ENCODE peak calls at places on chromosome 22, in eight cellular contexts. R, W, M, I, H, U, N and Q are unnamed samples. For H3K4me1, the result is how much of the 10 kb centered on the place peaks cover.

GRCh38 chr22:17845790-17846189 is 71.5 kb upstream of the BID start:
- DNase-seq in N (no peak), I (no peak), M (no peak), R (no peak), U (no peak), H (no peak), W (no peak), Q (no peak)

GRCh38 chr22:27060188-27060587 is 402.8 kb downstream of the MIAT start:
- DNase-seq in W (no peak), I (no peak), N (no peak), H (no peak), R (no peak), M (no peak), U (no peak), Q (no peak)

GRCh38 chr22:19800761-19801244 is 40.2 kb downstream of the TBX1 start:
- DNase-seq in H (no peak), N (peak), M (no peak), R (peak), U (peak), I (no peak), W (no peak), Q (no peak)

GRCh38 chr22:22110548-22111266 is 128.1 kb upstream of the TOP3B start:
- DNase-seq in R (peak), W (peak), U (no peak), H (no peak), M (peak), I (no peak), N (peak), Q (no peak)

GRCh38 chr22:27840436-27840835 is 38.9 kb upstream of the MN1 start:
- DNase-seq in N (no peak), U (peak), M (no peak), R (peak), W (no peak), I (no peak), H (no peak), Q (no peak)

GRCh38 chr22:37655252-37655563 is 3.3 kb upstream of the PDXP start:
- DNase-seq in N (no peak), U (no peak), R (no peak), W (no peak), I (no peak), M (no peak), H (no peak), Q (no peak)

GRCh38 chr22:28989912-28990311 is 71.7 kb downstream of the C22orf31 start:
- DNase-seq in H (no peak), I (no peak), W (no peak), N (no peak), U (no peak), R (no peak), M (no peak), Q (no peak)

GRCh38 chr22:17972385-17973181 is 51.8 kb downstream of the MICAL3 start:
- DNase-seq in H (no peak), R (no peak), W (peak), U (no peak), N (peak), M (no peak), I (no peak), Q (no peak)

GRCh38 chr22:27771637-27772369 is 29.8 kb downstream of the MN1 start:
- DNase-seq in U (no peak), W (no peak), R (no peak), M (no peak), H (no peak), N (no peak), I (no peak), Q (no peak)

GRCh38 chr22:18133452-18133851 is 16.5 kb upstream of the USP18 start:
- DNase-seq in W (no peak), H (peak), M (no peak), R (peak), I (no peak), N (no peak), U (no peak), Q (peak)

GRCh38 chr22:43643362-43643761 is 168.7 kb downstream of the EFCAB6 start:
- DNase-seq in I (no peak), R (no peak), H (no peak), U (no peak), N (no peak), W (no peak), M (no peak), Q (peak)

DNA sequence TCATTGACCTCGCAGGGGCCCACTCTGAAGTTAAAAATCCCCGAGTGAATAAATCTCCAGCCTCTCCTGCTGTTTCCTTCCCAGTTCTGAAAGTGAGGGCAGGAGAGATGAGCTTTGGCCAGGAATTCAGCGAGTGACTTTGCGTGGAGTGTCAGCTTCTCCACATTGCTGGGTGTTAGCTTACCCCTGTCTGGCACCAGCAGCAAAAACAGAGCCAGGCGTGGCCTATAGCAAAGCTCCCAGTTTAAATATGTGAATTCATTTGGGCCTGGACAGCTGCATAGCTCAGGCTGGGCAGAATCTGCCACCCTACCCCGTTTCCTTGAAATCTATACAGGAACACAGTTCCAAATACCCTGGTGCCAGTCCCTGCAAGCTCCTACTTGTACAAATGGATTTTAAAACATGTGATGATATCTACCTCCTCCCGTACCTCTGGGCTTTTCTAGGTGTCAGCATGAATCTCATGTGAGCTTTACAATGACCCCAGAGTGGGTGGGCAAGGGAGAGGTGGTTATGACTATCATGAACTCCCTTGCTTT is 25.6 kb downstream of the TIMP3 start:
- DNase-seq in W (no peak), M (no peak), H (no peak), U (peak), N (no peak), I (peak), R (no peak), Q (no peak)
- H3K4me1 ChIP-seq in W (under half), M (under half), H (half or more), U (half or more), N (under half), I (under half), R (under half), Q (under half)

DNA sequence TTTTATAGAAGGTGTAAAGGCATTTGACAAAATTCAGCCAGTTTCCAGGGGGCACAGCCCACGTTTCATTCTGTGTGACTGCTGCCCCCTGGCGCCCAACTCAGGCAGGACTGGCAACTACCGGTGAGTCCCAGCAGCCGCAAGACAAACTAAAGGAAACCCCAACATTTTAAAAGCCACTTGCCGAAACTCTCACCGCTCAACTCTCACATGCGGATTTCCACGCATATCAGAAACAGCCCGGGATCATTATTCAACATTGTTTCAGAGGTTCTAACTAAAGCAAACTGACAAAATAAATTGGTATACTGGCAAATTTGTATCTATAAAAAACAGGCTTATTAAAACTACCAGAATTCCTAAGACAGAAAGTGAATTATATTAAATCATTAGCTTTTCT is 48.2 kb downstream of the MORC2 start:
- DNase-seq in W (peak), N (peak), R (peak), H (peak), I (peak), U (peak), M (peak), Q (peak)
- H3K4me3 ChIP-seq in W (no peak), N (no peak), R (no peak), H (no peak), I (no peak), U (no peak), M (no peak), Q (no peak)

DNA sequence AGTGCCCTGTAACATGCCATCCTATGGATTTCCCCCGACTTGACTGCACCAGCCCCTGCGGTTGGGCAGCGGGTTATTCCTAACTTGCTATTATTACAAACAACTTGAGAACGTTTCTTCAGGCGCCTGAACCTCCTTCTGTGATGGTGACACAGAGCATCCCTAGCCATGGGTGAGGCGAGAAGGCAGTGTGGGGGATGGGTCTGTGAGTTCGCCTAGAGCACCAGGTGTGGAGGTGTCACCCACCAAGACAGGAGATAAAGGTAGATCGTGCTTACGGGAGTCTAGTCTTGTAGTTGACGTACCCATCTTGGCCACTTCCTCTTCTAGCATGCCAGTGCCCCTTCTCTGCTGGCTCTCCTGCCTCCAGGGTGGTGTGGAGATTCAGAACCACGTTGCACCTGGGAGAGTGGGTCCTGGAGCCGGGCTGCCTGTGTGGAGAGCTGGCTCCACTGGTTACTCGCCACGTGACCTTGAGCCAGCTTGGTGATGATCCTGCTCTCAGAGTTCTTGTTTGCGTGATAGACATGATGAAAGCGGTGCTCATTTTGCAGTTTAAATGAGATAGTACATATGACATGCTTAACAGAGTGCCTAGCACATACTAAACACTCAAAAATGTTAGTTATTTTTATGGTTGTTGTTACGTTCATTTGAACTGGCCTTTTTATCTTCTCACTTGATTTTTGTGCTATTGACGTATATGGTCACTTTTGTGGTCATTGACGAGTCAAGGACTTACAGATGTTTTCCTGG is 37.8 kb downstream of the TBC1D22A start:
- DNase-seq in M (no peak), N (no peak), H (no peak), I (no peak), U (peak), W (no peak), R (no peak), Q (peak)
- TF ChIP-seq POLR2A in M (no peak), N (no peak), H (no peak), I (no peak), U (no peak), W (no peak), R (no peak), Q (no peak)

GRCh38 chr22:24775769-24776492 is 1.4 kb upstream of the PIWIL3 start:
- DNase-seq in R (no peak), M (no peak), W (no peak), I (peak), H (no peak), N (peak), U (no peak), Q (no peak)
- H3K4me1 ChIP-seq in R (under half), M (under half), W (under half), I (under half), H (under half), N (under half), U (under half), Q (under half)

GRCh38 chr22:49951986-49952896 is 8.3 kb upstream of the PIM3 start:
- DNase-seq in W (no peak), U (no peak), R (no peak), M (no peak), H (no peak), I (no peak), N (peak), Q (no peak)
- H3K4me3 ChIP-seq in W (no peak), U (no peak), R (no peak), M (no peak), H (no peak), I (no peak), N (no peak), Q (no peak)